ENCODE peak calls at places on chromosomes 13 and 19, in four cellular contexts. I, B, W and Q are unnamed samples.
A peak's percentile ranks its signal among the peaks of the same experiment; 100 is the strongest.

GRCh38 chr19:5892772-5893275 is 10.8 kb downstream of the NDUFA11 start:
- DNase-seq in B (no peak), W (no peak), I (no peak), Q (no peak)

GRCh38 chr13:99218969-99219368 is 18.3 kb downstream of the UBAC2 start:
- DNase-seq in B (no peak), W (no peak), I (peak; percentile 37), Q (no peak)

GRCh38 chr19:4803736-4804695 is 12.5 kb downstream of the FEM1A start:
- DNase-seq in B (peak; percentile 68), W (peak; percentile 82), I (peak; percentile 68), Q (no peak)

GRCh38 chr13:53873558-53873957 is 844.9 kb downstream of the OLFM4 start:
- DNase-seq in W (no peak), B (no peak), I (no peak), Q (no peak)

GRCh38 chr19:56261145-56261544 is 11.4 kb upstream of the EDDM13 start:
- DNase-seq in B (no peak), I (no peak), W (no peak), Q (no peak)

GRCh38 chr13:31476266-31476665 is 263.1 kb upstream of the RXFP2 start:
- DNase-seq in I (no peak), B (no peak), W (no peak), Q (no peak)

GRCh38 chr13:42875448-42876269 is 94.3 kb downstream of the FAM216B start:
- DNase-seq in B (no peak), I (no peak), W (no peak), Q (no peak)

GRCh38 chr13:36819811-36820140 is 754 bp downstream of the RFXAP start:
- DNase-seq in I (no peak), W (peak; percentile 12), B (no peak), Q (no peak)

GRCh38 chr19:52170304-52170703 is 1.1 kb downstream of the ZNF836 start:
- DNase-seq in W (no peak), B (no peak), I (no peak), Q (no peak)

GRCh38 chr13:39897636-39898035 is 242.2 kb downstream of the COG6 start:
- DNase-seq in B (no peak), I (no peak), W (no peak), Q (no peak)

GRCh38 chr13:96552523-96552922 is 441.8 kb downstream of the OXGR1 start:
- DNase-seq in B (no peak), W (no peak), I (no peak), Q (no peak)

GRCh38 chr13:21079761-21080730 is 18.7 kb upstream of the LATS2 start:
- DNase-seq in W (no peak), B (no peak), I (no peak), Q (no peak)

GRCh38 chr13:29539866-29540265 is 55.6 kb downstream of the SLC7A1 start:
- DNase-seq in I (no peak), W (no peak), B (no peak), Q (no peak)

GRCh38 chr19:35991731-35992450 is 3.1 kb upstream of the SDHAF1 start:
- DNase-seq in B (no peak), I (no peak), W (peak; percentile 70), Q (no peak)

GRCh38 chr13:62556973-62557372 is 1141.3 kb upstream of the PCDH20 start:
- DNase-seq in B (no peak), I (no peak), W (no peak), Q (no peak)

GRCh38 chr13:20165417-20166257 is 4.8 kb upstream of the GJA3 start:
- DNase-seq in I (no peak), W (no peak), B (no peak), Q (no peak)

GRCh38 chr19:19257836-19258588 is 15.1 kb downstream of the TM6SF2 start:
- DNase-seq in W (no peak), B (no peak), I (no peak), Q (no peak)

GRCh38 chr19:14517446-14517839 is 754 bp downstream of the DNAJB1 start:
- DNase-seq in B (no peak), I (no peak), W (no peak), Q (no peak)

DNA sequence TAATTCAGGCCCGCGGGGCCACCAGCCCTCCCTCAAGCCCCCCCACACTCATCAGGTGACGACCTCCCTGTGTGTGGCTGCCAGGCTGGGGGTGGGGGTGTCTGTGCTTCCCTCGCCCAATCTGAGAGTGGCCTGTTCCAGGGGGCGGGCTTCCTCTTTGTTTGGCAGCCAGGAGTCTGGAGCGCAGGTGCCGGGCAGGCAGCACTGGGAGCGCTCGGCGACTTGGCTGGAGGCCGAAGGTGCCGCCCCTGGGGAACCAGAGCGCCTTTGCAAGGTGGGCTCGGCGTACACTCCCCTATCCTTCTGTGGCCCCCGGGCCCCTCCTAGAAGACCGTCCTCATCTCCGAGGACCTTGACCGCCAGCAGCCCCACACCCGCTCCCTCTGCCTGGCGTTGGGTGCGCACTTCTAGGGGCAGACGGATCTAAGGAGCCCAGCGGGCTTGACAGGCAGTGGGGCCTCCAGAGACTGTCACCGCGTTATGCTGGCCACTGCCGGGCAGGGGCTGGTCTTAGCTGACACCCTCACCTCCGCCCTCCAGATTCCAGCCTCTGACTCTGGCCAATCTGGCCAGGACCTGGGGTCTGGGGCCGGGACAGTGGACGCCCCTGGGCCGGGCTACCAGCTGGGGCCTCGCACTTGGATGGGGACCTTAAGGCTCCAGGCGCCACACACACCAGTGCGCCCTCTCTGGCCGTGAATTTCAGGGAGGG is 5.6 kb upstream of the ZNF98 start:
- DNase-seq in B (no peak), W (no peak), I (no peak), Q (no peak)
- H3K4me3 ChIP-seq in B (no peak overlapping the region), W (no peak overlapping the region), I (no peak overlapping the region), Q (no peak overlapping the region)

DNA sequence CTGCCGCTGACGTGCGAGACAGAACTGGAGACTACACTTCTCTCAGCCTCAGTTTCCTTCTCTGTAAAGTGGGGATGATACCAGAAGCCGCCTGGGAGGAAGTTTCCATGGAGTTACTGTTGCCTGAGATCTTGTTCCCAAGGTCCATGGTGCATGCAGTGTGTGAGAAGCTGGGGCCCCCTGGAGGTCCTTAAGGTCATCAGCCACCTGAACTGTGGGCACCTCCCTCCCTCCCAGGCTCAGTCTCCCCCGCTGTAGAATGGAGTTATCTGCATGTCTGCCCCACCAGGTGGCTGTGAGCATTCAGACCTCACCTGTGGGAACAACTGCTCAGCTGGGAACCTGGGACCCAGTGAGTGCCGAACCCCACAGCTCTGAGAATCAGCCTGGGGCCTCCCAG is 2.7 kb downstream of the CRX start:
- DNase-seq in W (no peak), B (no peak), I (no peak), Q (no peak)
- TF ChIP-seq CTCF in W (peak; percentile 23), B (no peak), I (no peak), Q (no peak)

DNA sequence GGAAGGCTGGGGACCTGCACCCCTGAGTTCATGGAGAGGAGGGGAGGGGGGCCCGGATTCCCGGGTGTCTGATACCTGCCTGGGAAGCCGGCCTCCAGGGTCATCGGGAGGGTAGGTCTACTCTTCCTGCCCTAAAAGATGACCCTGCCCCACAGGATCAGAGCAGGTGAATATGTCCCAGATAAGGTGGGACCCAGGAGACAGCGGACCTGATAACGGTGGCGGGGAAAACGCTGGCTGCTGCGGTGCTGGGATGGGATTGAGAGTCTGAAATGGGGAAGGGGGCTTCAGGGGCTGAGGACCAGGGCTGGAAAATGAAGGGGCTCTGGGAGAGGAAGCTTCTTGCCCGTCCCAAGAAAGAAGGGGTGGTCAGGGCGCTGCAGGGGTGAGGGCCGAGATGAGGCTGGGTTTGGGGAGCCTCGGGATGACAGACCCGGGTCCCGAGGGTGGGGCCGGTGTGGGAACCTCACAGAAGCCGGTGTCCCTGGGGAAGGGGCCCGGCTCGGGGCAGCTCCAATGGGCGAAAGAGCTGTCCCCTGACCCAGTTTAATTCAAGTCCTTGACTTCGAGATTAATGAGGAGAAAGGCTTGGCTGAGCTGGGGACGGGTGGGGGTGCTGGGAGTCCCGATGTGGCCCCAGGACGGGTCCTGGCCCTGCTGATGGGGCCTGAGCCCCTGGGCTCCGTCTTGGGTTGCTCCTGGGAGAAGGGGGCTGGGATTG is 797 bp downstream of the TTYH1 start:
- DNase-seq in W (no peak), B (no peak), I (no peak), Q (no peak)
- H3K4me3 ChIP-seq in W (peak overlapping the region; percentile 53), B (no peak overlapping the region), I (no peak overlapping the region), Q (no peak overlapping the region)

GRCh38 chr13:90732049-90732448 is 615.4 kb upstream of the MIR17HG start:
- DNase-seq in W (peak; percentile 58), I (no peak), B (no peak), Q (no peak)
- TF ChIP-seq CTCF in W (peak; percentile 77), I (no peak), B (no peak), Q (no peak)

DNA sequence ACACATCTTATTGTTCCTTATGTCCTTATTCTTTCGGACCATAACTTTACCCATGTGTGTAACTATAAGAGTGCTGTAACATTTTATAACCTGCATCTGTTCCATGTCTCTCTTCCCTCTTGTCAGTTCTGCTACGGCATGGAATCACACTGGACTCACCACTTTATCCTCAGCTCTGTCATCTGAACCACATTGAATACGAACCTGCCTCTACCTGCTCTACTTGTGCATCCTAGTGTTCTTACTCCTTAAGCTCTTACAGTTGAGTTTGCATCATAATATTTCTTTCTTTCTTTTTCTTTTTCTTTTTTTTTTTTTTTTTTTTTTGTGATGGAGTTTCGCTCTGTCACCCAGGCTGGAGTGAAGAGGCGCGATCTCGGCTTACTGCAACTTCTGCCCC is 180.9 kb downstream of the GPC5 start:
- DNase-seq in I (no peak), W (no peak), B (no peak), Q (no peak)
- H3K4me3 ChIP-seq in I (no peak overlapping the region), W (no peak overlapping the region), B (no peak overlapping the region), Q (no peak overlapping the region)

GRCh38 chr19:32333227-32333626 is 12.2 kb upstream of the ZNF507 start:
- DNase-seq in W (no peak), I (no peak), B (no peak), Q (no peak)

GRCh38 chr19:32337176-32337808 is 8.1 kb upstream of the ZNF507 start:
- DNase-seq in I (no peak), W (no peak), B (no peak), Q (no peak)

GRCh38 chr19:32339988-32340874 is 5.2 kb upstream of the ZNF507 start:
- DNase-seq in I (peak; percentile 47), B (peak; percentile 74), W (peak; percentile 68), Q (no peak)

DNA sequence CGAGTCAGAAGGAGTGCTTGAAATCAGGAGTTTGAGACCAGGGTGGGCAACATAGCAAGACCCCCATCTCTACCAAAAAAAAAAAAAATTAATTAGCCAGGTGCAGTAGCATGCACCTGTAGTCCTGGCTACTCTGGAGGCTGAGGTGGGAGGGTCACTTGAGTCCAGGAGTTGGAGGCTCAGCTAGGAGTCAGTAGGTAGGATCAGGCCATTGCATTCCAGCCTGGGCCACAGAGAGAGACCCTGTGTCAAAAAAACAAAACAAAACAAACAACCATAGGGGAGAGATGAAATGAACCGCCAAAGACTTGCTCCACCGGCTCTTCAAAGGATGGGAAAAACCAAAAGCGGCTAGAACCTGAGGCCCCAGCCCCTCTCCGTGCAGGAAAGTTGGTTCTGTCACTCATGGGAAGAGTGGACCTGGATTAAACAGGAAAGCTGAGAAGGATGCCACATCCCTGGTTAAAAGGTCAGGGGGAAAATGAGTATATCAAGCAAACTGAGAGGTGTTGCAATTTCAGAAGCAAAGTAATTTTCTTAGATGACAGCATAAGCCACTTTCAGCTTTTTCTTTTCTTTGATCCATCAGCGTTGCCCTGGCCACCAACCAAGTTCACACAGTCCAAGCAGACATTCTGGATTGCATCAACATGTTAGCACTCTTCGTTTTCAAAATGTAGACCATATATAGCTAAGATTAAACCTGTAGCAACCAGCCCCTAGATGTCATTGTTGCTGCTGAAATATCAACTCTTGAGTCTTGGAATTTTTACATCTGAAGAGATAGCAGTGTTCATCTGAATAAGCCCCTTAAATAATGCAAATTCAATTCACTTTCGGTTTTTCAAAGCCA is 8.9 kb upstream of the ZNF507 start:
- DNase-seq in I (no peak), W (no peak), B (no peak), Q (no peak)
- TF ChIP-seq CTCF in I (peak; percentile 13), W (no peak), B (no peak), Q (no peak)

GRCh38 chr19:13024958-13025653 is 29.8 kb downstream of the NFIX start:
- DNase-seq in I (no peak), W (no peak), B (peak; percentile 79), Q (no peak)
- H3K4me3 ChIP-seq in I (peak overlapping the region; percentile 49), W (no peak overlapping the region), B (peak overlapping the region; percentile 55), Q (no peak overlapping the region)

GRCh38 chr19:10227215-10227971 is 3.7 kb downstream of the S1PR2 start:
- DNase-seq in W (no peak), I (no peak), B (no peak), Q (no peak)
- TF ChIP-seq CTCF in W (no peak), I (no peak), B (peak; percentile 13), Q (peak; percentile 23)